ENCODE peak calls at places on chromosome 20, in eight cellular contexts. R is amniotic epithelial cell; W is activated naive CD8-positive, alpha-beta T cell treated with anti-CD3 and anti-CD28 coated beads for 36 hours; S is left cardiac atrium; Z is HFFc6; F is thoracic aorta; I is activated naive CD4-positive, alpha-beta T cell treated with anti-CD3 and anti-CD28 coated beads for 36 hours; U is WTC11. O is an unnamed sample.

GRCh38 chr20:64256282-64256947 is 867 bp downstream of the PCMTD2 start:
- DNase-seq in R (no peak), W (no peak), S (no peak), Z (no peak), F (no peak), I (no peak), U (no peak), O (no peak)

GRCh38 chr20:32112862-32113261 is 3.3 kb downstream of the TM9SF4 start:
- DNase-seq in R (no peak), W (no peak), S (peak; percentile 40), Z (no peak), F (no peak), I (no peak), U (no peak), O (no peak)

GRCh38 chr20:5065489-5066383 is 54.0 kb downstream of the PCNA start:
- DNase-seq in R (peak; percentile 98), W (no peak), S (peak; percentile 54), Z (peak; percentile 98), F (peak; percentile 61), I (peak; percentile 6), U (no peak), O (no peak)

GRCh38 chr20:35106827-35107380 is 14.3 kb upstream of the TRPC4AP start:
- DNase-seq in R (no peak), W (no peak), S (no peak), Z (no peak), F (no peak), I (no peak), U (no peak), O (no peak)

GRCh38 chr20:11044561-11044960 is 370.8 kb upstream of the JAG1 start:
- DNase-seq in R (peak; percentile 36), W (no peak), S (no peak), Z (no peak), F (no peak), I (no peak), U (no peak), O (no peak)

GRCh38 chr20:2139736-2140135 is 38.1 kb downstream of the STK35 start:
- DNase-seq in R (no peak), W (no peak), S (no peak), Z (no peak), F (no peak), I (no peak), U (no peak), O (no peak)

GRCh38 chr20:32564921-32565734 is 20.0 kb downstream of the NOL4L start:
- DNase-seq in R (peak; percentile 21), W (no peak), S (peak; percentile 50), Z (no peak), F (no peak), I (no peak), U (no peak), O (no peak)

GRCh38 chr20:35575958-35576357 is 34.1 kb downstream of the ERGIC3 start:
- DNase-seq in R (no peak), W (no peak), S (no peak), Z (no peak), F (no peak), I (no peak), U (no peak), O (no peak)

GRCh38 chr20:47493175-47493953 is 8.3 kb upstream of the NCOA3 start:
- DNase-seq in R (peak; percentile 81), W (peak; percentile 57), S (peak; percentile 91), Z (peak; percentile 37), F (peak; percentile 58), I (peak; percentile 81), U (no peak), O (peak; percentile 67)

GRCh38 chr20:46564241-46564957 is 13.9 kb upstream of the OCSTAMP start:
- DNase-seq in R (no peak), W (no peak), S (no peak), Z (no peak), F (no peak), I (no peak), U (no peak), O (no peak)

GRCh38 chr20:60053813-60054190 is 95.6 kb downstream of the CDH26 start:
- DNase-seq in R (no peak), W (no peak), S (no peak), Z (no peak), F (no peak), I (no peak), U (no peak), O (no peak)

GRCh38 chr20:11229772-11230171 is 556.0 kb upstream of the JAG1 start:
- DNase-seq in R (peak; percentile 85), W (no peak), S (peak; percentile 72), Z (peak; percentile 85), F (peak; percentile 54), I (no peak), U (no peak), O (no peak)

GRCh38 chr20:9981834-9982233 is 53.0 kb upstream of the ANKEF1 start:
- DNase-seq in R (peak; percentile 52), W (no peak), S (no peak), Z (no peak), F (no peak), I (no peak), U (no peak), O (no peak)

GRCh38 chr20:36334281-36335075 is 28.3 kb downstream of the DLGAP4 start:
- DNase-seq in R (no peak), W (no peak), S (no peak), Z (no peak), F (no peak), I (no peak), U (no peak), O (no peak)

GRCh38 chr20:9590189-9590588 is 75.8 kb downstream of the LAMP5 start:
- DNase-seq in R (no peak), W (no peak), S (no peak), Z (no peak), F (no peak), I (no peak), U (no peak), O (no peak)

GRCh38 chr20:11454966-11455799 is 462.5 kb upstream of the BTBD3 start:
- DNase-seq in R (peak; percentile 82), W (no peak), S (no peak), Z (peak; percentile 47), F (no peak), I (no peak), U (no peak), O (no peak)

GRCh38 chr20:43925786-43926185 is 11.1 kb downstream of the TOX2 start:
- DNase-seq in R (peak; percentile 46), W (peak; percentile 13), S (no peak), Z (peak; percentile 45), F (no peak), I (peak; percentile 60), U (no peak), O (no peak)

GRCh38 chr20:1060985-1061384 is 57.4 kb upstream of the PSMF1 start:
- DNase-seq in R (no peak), W (no peak), S (no peak), Z (no peak), F (no peak), I (no peak), U (no peak), O (no peak)

GRCh38 chr20:3297096-3297411 is 58.1 kb upstream of the SLC4A11 start:
- DNase-seq in R (no peak), W (no peak), S (no peak), Z (no peak), F (no peak), I (no peak), U (no peak), O (no peak)

GRCh38 chr20:325889-326644 is 715 bp downstream of the SOX12 start:
- DNase-seq in R (peak; percentile 63), W (peak; percentile 67), S (peak; percentile 78), Z (peak; percentile 63), F (peak; percentile 24), I (peak; percentile 57), U (peak; percentile 70), O (peak; percentile 31)